ENCODE peak calls at places on chromosome 12, in eight cellular contexts. One of them, this sample, is unnamed.

GRCh38 chr12:128059621-128060370 is 207.2 kb upstream of the TMEM132C start:
- DNase-seq in stimulated activated CD4-positive, alpha-beta T cell treated with anti-CD3 and anti-CD28 coated beads, Interleukin-15, amount 100 ng/mL, for 1 hour: no peak
- DNase-seq in fibroblast of lung: no peak
- DNase-seq in neural progenitor cell: no peak
- DNase-seq in A549: no peak
- DNase-seq in neuronal stem cell: no peak
- DNase-seq in heart right ventricle: no peak
- DNase-seq in cardiac fibroblast: no peak
- DNase-seq in this sample: no peak

GRCh38 chr12:68958337-68958736 is 25.4 kb upstream of the CPM start:
- DNase-seq in stimulated activated CD4-positive, alpha-beta T cell treated with anti-CD3 and anti-CD28 coated beads, Interleukin-15, amount 100 ng/mL, for 1 hour: no peak
- DNase-seq in fibroblast of lung: no peak
- DNase-seq in neural progenitor cell: no peak
- DNase-seq in A549: no peak
- DNase-seq in neuronal stem cell: no peak
- DNase-seq in heart right ventricle: no peak
- DNase-seq in cardiac fibroblast: no peak
- DNase-seq in this sample: no peak

GRCh38 chr12:68327896-68328295 is 4.3 kb downstream of the MDM1 start:
- DNase-seq in stimulated activated CD4-positive, alpha-beta T cell treated with anti-CD3 and anti-CD28 coated beads, Interleukin-15, amount 100 ng/mL, for 1 hour: no peak
- DNase-seq in fibroblast of lung: no peak
- DNase-seq in neural progenitor cell: no peak
- DNase-seq in A549: no peak
- DNase-seq in neuronal stem cell: no peak
- DNase-seq in heart right ventricle: no peak
- DNase-seq in cardiac fibroblast: no peak
- DNase-seq in this sample: no peak

GRCh38 chr12:24201258-24201970 is 251.9 kb upstream of the SOX5 start:
- DNase-seq in stimulated activated CD4-positive, alpha-beta T cell treated with anti-CD3 and anti-CD28 coated beads, Interleukin-15, amount 100 ng/mL, for 1 hour: no peak
- DNase-seq in fibroblast of lung: no peak
- DNase-seq in neural progenitor cell: no peak
- DNase-seq in A549: no peak
- DNase-seq in neuronal stem cell: no peak
- DNase-seq in heart right ventricle: no peak
- DNase-seq in cardiac fibroblast: peak; percentile 34
- DNase-seq in this sample: no peak

GRCh38 chr12:115522010-115522409 is 755.5 kb downstream of the MED13L start:
- DNase-seq in stimulated activated CD4-positive, alpha-beta T cell treated with anti-CD3 and anti-CD28 coated beads, Interleukin-15, amount 100 ng/mL, for 1 hour: no peak
- DNase-seq in fibroblast of lung: no peak
- DNase-seq in neural progenitor cell: no peak
- DNase-seq in A549: no peak
- DNase-seq in neuronal stem cell: no peak
- DNase-seq in heart right ventricle: no peak
- DNase-seq in cardiac fibroblast: no peak
- DNase-seq in this sample: no peak

GRCh38 chr12:55428844-55429243 is 2.8 kb downstream of the OR6C76 start:
- DNase-seq in stimulated activated CD4-positive, alpha-beta T cell treated with anti-CD3 and anti-CD28 coated beads, Interleukin-15, amount 100 ng/mL, for 1 hour: no peak
- DNase-seq in fibroblast of lung: no peak
- DNase-seq in neural progenitor cell: no peak
- DNase-seq in A549: no peak
- DNase-seq in neuronal stem cell: no peak
- DNase-seq in heart right ventricle: no peak
- DNase-seq in cardiac fibroblast: no peak
- DNase-seq in this sample: no peak

GRCh38 chr12:75711276-75711675 is 199.9 kb upstream of the KRR1 start:
- DNase-seq in stimulated activated CD4-positive, alpha-beta T cell treated with anti-CD3 and anti-CD28 coated beads, Interleukin-15, amount 100 ng/mL, for 1 hour: no peak
- DNase-seq in fibroblast of lung: no peak
- DNase-seq in neural progenitor cell: peak; percentile 32
- DNase-seq in A549: no peak
- DNase-seq in neuronal stem cell: no peak
- DNase-seq in heart right ventricle: no peak
- DNase-seq in cardiac fibroblast: no peak
- DNase-seq in this sample: no peak

GRCh38 chr12:127677537-127678131 is 589.3 kb upstream of the TMEM132C start:
- DNase-seq in stimulated activated CD4-positive, alpha-beta T cell treated with anti-CD3 and anti-CD28 coated beads, Interleukin-15, amount 100 ng/mL, for 1 hour: no peak
- DNase-seq in fibroblast of lung: peak; percentile 63
- DNase-seq in neural progenitor cell: peak; percentile 92
- DNase-seq in A549: peak; percentile 36
- DNase-seq in neuronal stem cell: peak; percentile 73
- DNase-seq in heart right ventricle: peak; percentile 62
- DNase-seq in cardiac fibroblast: peak; percentile 82
- DNase-seq in this sample: no peak

GRCh38 chr12:124684971-124685688 is 117.7 kb upstream of the NCOR2 start:
- DNase-seq in stimulated activated CD4-positive, alpha-beta T cell treated with anti-CD3 and anti-CD28 coated beads, Interleukin-15, amount 100 ng/mL, for 1 hour: no peak
- DNase-seq in fibroblast of lung: peak; percentile 85
- DNase-seq in neural progenitor cell: no peak
- DNase-seq in A549: peak; percentile 43
- DNase-seq in neuronal stem cell: no peak
- DNase-seq in heart right ventricle: no peak
- DNase-seq in cardiac fibroblast: peak; percentile 74
- DNase-seq in this sample: no peak

This sample was measured in upper lobe of left lung.